ENCODE peak calls at places on chromosomes 3 and 15, in eight cellular contexts. Q is heart right ventricle, D is psoas muscle, H is IMR-90, F is testis, K is ovary, X is AG04449, P is fibroblast of mammary gland. W is an unnamed sample.

GRCh38 chr3:102299125-102299877 is 135.5 kb upstream of the ZPLD1 start:
- DNase-seq in Q (no peak), F (no peak), K (no peak), D (no peak), X (no peak), P (no peak), H (no peak), W (no peak)

GRCh38 chr3:8506611-8507061 is 5.0 kb downstream of the LMCD1 start:
- DNase-seq in H (peak), D (no peak), F (no peak), X (no peak), Q (no peak), K (no peak), P (peak), W (no peak)

GRCh38 chr3:43786102-43786952 is 95.6 kb downstream of the ABHD5 start:
- DNase-seq in Q (no peak), P (no peak), F (no peak), H (no peak), K (no peak), D (no peak), X (no peak), W (no peak)

GRCh38 chr3:156189927-156190326 is 69.5 kb downstream of the KCNAB1 start:
- DNase-seq in Q (no peak), X (no peak), K (no peak), D (no peak), H (no peak), F (no peak), P (no peak), W (no peak)

GRCh38 chr3:128273116-128273840 is 120.0 kb downstream of the EEFSEC start:
- DNase-seq in K (no peak), H (no peak), X (no peak), F (no peak), Q (peak), D (no peak), P (no peak), W (no peak)

GRCh38 chr3:154842546-154842945 is 237.6 kb upstream of the MME start:
- DNase-seq in P (peak), H (no peak), X (no peak), K (no peak), D (no peak), Q (no peak), F (no peak), W (no peak)

GRCh38 chr15:78317145-78317836 is 17.9 kb upstream of the SKIC8 start:
- DNase-seq in F (no peak), K (no peak), P (peak), H (no peak), D (peak), Q (no peak), X (no peak), W (no peak)

GRCh38 chr3:195466251-195466650 is 23.4 kb upstream of the ACAP2 start:
- DNase-seq in F (no peak), X (no peak), P (no peak), H (no peak), D (no peak), Q (no peak), K (no peak), W (no peak)

GRCh38 chr3:31981206-31982181 is at the start of the genes OSBPL10 and ZNF860:
- DNase-seq in H (peak), Q (peak), F (peak), D (peak), X (no peak), P (peak), K (peak), W (peak)

GRCh38 chr3:66449411-66449931 is 51.4 kb downstream of the LRIG1 start:
- DNase-seq in P (no peak), F (no peak), Q (peak), H (no peak), D (no peak), X (no peak), K (no peak), W (no peak)

GRCh38 chr3:132317229-132317948 is at the start of gene ACP3:
- DNase-seq in Q (peak), F (peak), X (peak), P (peak), H (peak), D (no peak), K (peak), W (peak)

GRCh38 chr3:131142580-131142979 is 115.9 kb downstream of the NEK11 start:
- DNase-seq in D (no peak), P (peak), H (peak), K (no peak), F (no peak), X (no peak), Q (no peak), W (peak)

DNA sequence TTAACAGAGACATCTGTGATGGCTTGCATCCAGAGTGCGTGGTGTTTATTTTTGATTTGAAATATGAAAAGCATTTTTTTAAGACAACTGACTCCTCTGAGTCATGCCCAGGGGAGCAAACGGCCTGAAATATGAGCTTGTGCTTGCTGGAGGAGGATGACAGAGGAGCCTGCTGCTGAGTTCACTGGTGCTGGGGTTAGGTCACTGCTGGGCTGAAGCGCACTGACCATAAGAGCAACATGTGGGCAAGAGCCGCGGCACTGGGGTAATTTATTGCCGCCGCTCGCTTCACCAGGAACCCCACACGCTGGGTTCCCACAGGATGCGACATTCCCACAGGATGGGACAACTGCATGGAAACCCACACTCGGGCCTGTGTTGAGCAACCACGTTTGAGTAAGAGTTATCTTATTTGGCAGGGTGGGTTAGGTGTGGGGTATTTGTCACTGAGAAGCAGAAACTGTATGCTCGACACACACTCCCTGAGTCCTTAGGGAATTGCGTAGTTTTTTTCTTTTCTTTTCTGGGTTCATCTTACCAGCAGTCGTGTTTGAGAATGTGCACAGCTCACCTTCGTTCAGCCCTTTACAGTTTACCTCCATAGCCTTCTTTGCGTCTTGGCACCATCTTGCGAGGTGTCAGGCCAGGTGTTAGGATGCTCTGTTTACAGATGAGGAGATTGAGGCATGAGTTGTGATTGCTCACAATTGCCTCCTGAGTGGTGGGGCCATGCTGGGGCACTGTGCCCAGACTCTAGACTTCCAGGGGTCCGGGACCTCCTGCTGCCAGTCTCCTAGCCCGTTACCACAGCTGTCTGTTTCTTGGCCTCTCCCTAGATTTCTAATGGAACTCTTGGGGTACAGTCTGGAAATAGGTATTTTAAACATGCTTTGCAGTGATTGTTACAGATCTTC is 60.4 kb downstream of the SMAD3 start:
- DNase-seq in F (peak), X (peak), H (peak), P (peak), D (peak), Q (peak), K (peak), W (peak)
- H3K4me3 ChIP-seq in F (no peak), X (peak), H (peak), P (peak), D (peak), Q (no peak), K (no peak), W (peak)

GRCh38 chr3:18247776-18248310 is 177.3 kb downstream of the SATB1 start:
- DNase-seq in P (no peak), H (no peak), D (no peak), K (no peak), F (no peak), Q (no peak), X (no peak), W (no peak)
- TF ChIP-seq CTCF in P (no peak), H (no peak), D (no peak), K (no peak), F (no peak), Q (no peak), X (no peak), W (no peak)

GRCh38 chr15:74135041-74135565 is 4.7 kb downstream of the ISLR2 start:
- DNase-seq in D (no peak), F (no peak), X (no peak), H (no peak), K (no peak), P (no peak), Q (peak), W (no peak)
- H3K4me3 ChIP-seq in D (peak), F (peak), X (no peak), H (no peak), K (no peak), P (no peak), Q (no peak), W (no peak)

GRCh38 chr3:148147896-148148295 is 549.8 kb upstream of the AGTR1 start:
- DNase-seq in K (no peak), Q (no peak), P (peak), H (no peak), F (no peak), X (no peak), D (no peak), W (no peak)
- TF ChIP-seq CTCF in K (no peak), Q (no peak), P (no peak), H (no peak), F (no peak), X (no peak), D (no peak), W (no peak)

GRCh38 chr3:171811059-171811912 is 1.0 kb upstream of the PLD1 start:
- DNase-seq in K (no peak), F (no peak), D (no peak), X (peak), Q (no peak), H (peak), P (peak), W (peak)
- H3K4me3 ChIP-seq in K (no peak), F (no peak), D (peak), X (peak), Q (peak), H (peak), P (peak), W (peak)